ENCODE peak calls at places on chromosomes 4 and X, in eight cellular contexts. One of them, this sample, is unnamed.
A peak's percentile ranks its signal among the peaks of the same experiment; 100 is the strongest.

GRCh38 chr4:156820931-156821330 is 150.7 kb downstream of the PDGFC start:
- DNase-seq in stomach: no peak
- DNase-seq in transverse colon: no peak
- DNase-seq in adrenal gland: no peak
- DNase-seq in gastrocnemius medialis: no peak
- DNase-seq in HCT116: no peak
- DNase-seq in upper lobe of left lung: no peak
- DNase-seq in HepG2: no peak
- DNase-seq in this sample: no peak

GRCh38 chrX:137052641-137053235 is 18.9 kb upstream of the GPR101 start:
- DNase-seq in gastrocnemius medialis: no peak
- DNase-seq in upper lobe of left lung: no peak
- DNase-seq in transverse colon: no peak
- DNase-seq in adrenal gland: peak; percentile 10
- DNase-seq in HepG2: no peak
- DNase-seq in stomach: no peak
- DNase-seq in HCT116: no peak
- DNase-seq in this sample: peak; percentile 10

GRCh38 chr4:153465145-153465544 is 1.0 kb upstream of the TMEM131L start:
- DNase-seq in transverse colon: no peak
- DNase-seq in adrenal gland: no peak
- DNase-seq in gastrocnemius medialis: no peak
- DNase-seq in HCT116: no peak
- DNase-seq in stomach: no peak
- DNase-seq in HepG2: no peak
- DNase-seq in upper lobe of left lung: no peak
- DNase-seq in this sample: no peak

GRCh38 chrX:74602142-74602541 is 12.3 kb downstream of the RLIM start:
- DNase-seq in upper lobe of left lung: no peak
- DNase-seq in HCT116: no peak
- DNase-seq in HepG2: no peak
- DNase-seq in gastrocnemius medialis: no peak
- DNase-seq in transverse colon: no peak
- DNase-seq in adrenal gland: no peak
- DNase-seq in stomach: no peak
- DNase-seq in this sample: no peak

GRCh38 chrX:39652336-39652735 is 445.4 kb downstream of the BCOR start:
- DNase-seq in adrenal gland: no peak
- DNase-seq in HepG2: no peak
- DNase-seq in gastrocnemius medialis: no peak
- DNase-seq in transverse colon: no peak
- DNase-seq in stomach: no peak
- DNase-seq in HCT116: peak; percentile 6
- DNase-seq in upper lobe of left lung: no peak
- DNase-seq in this sample: no peak

GRCh38 chr4:86909945-86910344 is 17.7 kb upstream of the C4orf36 start:
- DNase-seq in HepG2: no peak
- DNase-seq in upper lobe of left lung: no peak
- DNase-seq in HCT116: no peak
- DNase-seq in stomach: no peak
- DNase-seq in adrenal gland: no peak
- DNase-seq in gastrocnemius medialis: no peak
- DNase-seq in transverse colon: no peak
- DNase-seq in this sample: no peak

GRCh38 chr4:155587766-155588165 is 78.9 kb upstream of the GUCY1A1 start:
- DNase-seq in HCT116: no peak
- DNase-seq in transverse colon: no peak
- DNase-seq in stomach: no peak
- DNase-seq in HepG2: no peak
- DNase-seq in adrenal gland: no peak
- DNase-seq in gastrocnemius medialis: no peak
- DNase-seq in upper lobe of left lung: no peak
- DNase-seq in this sample: no peak

GRCh38 chrX:19867938-19868337 is 19.5 kb downstream of the SH3KBP1 start:
- DNase-seq in transverse colon: no peak
- DNase-seq in HCT116: no peak
- DNase-seq in adrenal gland: no peak
- DNase-seq in HepG2: no peak
- DNase-seq in gastrocnemius medialis: no peak
- DNase-seq in stomach: no peak
- DNase-seq in upper lobe of left lung: no peak
- DNase-seq in this sample: no peak

GRCh38 chr4:53497446-53498069 is 93.7 kb downstream of the LNX1 start:
- DNase-seq in stomach: no peak
- DNase-seq in adrenal gland: peak; percentile 81
- DNase-seq in HCT116: no peak
- DNase-seq in gastrocnemius medialis: peak; percentile 46
- DNase-seq in upper lobe of left lung: no peak
- DNase-seq in transverse colon: no peak
- DNase-seq in HepG2: peak; percentile 53
- DNase-seq in this sample: peak; percentile 28

GRCh38 chrX:12383196-12383595 is 244.9 kb downstream of the FRMPD4 start:
- DNase-seq in stomach: no peak
- DNase-seq in transverse colon: no peak
- DNase-seq in HepG2: no peak
- DNase-seq in adrenal gland: no peak
- DNase-seq in upper lobe of left lung: no peak
- DNase-seq in gastrocnemius medialis: no peak
- DNase-seq in HCT116: no peak
- DNase-seq in this sample: no peak

DNA sequence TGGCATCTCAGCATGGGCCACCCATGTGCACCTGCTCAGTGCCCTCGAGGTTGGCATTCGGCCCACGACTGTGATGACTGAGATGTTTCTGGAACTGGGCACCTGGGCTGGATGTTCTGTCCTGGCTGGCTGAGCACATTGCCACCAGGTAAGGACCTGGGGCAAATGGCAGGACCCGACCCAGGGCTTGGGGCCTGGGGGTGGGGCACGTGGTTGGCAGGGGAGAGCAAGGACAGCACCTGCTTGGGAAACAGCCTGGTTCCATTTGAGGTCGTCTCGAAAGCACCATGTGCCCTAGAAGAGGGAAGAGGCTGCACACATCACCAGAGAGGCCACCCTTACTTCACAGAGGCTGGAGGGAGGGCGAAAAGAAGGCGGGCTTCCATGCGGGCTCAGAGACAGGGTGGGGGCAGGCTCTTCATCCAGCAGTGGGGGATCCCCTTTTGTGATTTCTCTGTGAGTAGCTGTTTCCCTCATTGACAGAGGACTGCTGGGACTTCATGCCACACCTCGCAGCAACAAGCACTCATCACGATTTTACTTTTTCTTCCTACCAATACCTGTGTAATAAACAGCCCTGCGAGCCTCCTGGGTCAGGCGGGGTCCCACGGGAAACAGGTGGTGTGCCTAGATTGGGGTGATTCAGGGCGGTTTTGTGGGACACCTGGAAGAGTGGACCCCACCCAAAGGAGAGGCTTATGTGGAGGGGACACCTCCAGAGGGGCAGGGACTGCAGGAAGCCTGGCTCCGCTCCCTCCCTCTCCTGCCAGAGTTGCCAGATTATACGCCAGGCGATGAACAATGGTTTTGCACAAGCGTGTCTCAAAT is 12.0 kb downstream of the TMEM187 start:
- DNase-seq in upper lobe of left lung: peak; percentile 19
- DNase-seq in stomach: no peak
- DNase-seq in HCT116: no peak
- DNase-seq in adrenal gland: no peak
- DNase-seq in transverse colon: no peak
- DNase-seq in HepG2: no peak
- DNase-seq in gastrocnemius medialis: no peak
- DNase-seq in this sample: peak; percentile 39
- TF ChIP-seq POLR2A in upper lobe of left lung: no peak
- TF ChIP-seq POLR2A in stomach: no peak
- TF ChIP-seq POLR2A in HCT116: no peak
- TF ChIP-seq POLR2A in adrenal gland: no peak
- TF ChIP-seq POLR2A in transverse colon: no peak
- TF ChIP-seq POLR2A in HepG2: no peak
- TF ChIP-seq POLR2A in gastrocnemius medialis: no peak
- TF ChIP-seq POLR2A in this sample: no peak

DNA sequence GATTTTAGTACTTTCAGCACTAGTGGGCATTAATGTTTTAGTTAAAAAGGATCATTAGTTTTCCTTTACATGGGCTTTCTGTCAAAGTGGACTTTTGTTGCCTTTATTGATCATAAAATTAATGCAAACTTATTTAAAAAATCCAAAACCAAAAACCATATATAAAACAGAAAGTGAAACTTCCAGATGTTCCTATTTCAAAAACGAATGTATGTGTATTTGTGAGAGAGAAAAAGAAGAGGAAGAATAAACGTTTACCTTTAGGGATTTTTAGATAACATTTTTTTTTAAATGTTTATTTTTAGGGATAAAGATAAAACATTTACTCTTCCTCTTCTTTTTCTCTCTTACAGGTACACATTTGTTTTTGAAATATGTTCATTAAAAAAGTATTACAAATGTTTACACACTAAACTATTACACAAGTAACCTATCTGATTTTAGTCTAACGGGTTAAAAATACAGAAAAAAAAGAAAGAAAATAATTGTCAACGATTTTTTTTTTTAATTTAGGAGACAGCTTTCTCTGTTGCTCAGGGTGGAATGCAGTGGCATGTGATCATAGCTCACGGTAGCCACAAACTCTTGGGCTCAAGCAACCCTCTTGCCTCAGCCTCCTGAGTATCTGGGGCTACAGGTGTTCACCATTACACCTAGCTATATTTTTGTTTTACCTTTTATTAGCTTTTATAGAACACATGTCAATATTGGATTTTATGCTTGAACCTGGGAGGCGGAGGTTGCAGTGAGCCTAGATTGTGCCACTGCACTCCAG is 16.8 kb upstream of the COX18 start:
- DNase-seq in HepG2: no peak
- DNase-seq in gastrocnemius medialis: no peak
- DNase-seq in adrenal gland: no peak
- DNase-seq in HCT116: no peak
- DNase-seq in upper lobe of left lung: no peak
- DNase-seq in transverse colon: no peak
- DNase-seq in stomach: no peak
- DNase-seq in this sample: no peak
- H3K27ac ChIP-seq in HepG2: no peak overlapping the region
- H3K27ac ChIP-seq in gastrocnemius medialis: no peak overlapping the region
- H3K27ac ChIP-seq in adrenal gland: no peak overlapping the region
- H3K27ac ChIP-seq in HCT116: no peak overlapping the region
- H3K27ac ChIP-seq in upper lobe of left lung: peak overlapping the region; percentile 34
- H3K27ac ChIP-seq in transverse colon: peak overlapping the region; percentile 20
- H3K27ac ChIP-seq in stomach: no peak overlapping the region
- H3K27ac ChIP-seq in this sample: no peak overlapping the region

GRCh38 chr4:110621839-110622751 is 782 bp downstream of the PITX2 start:
- DNase-seq in upper lobe of left lung: no peak
- DNase-seq in HepG2: no peak
- DNase-seq in stomach: no peak
- DNase-seq in adrenal gland: no peak
- DNase-seq in HCT116: no peak
- DNase-seq in transverse colon: no peak
- DNase-seq in gastrocnemius medialis: peak; percentile 32
- DNase-seq in this sample: no peak

GRCh38 chr4:110619401-110620247 is 3.3 kb downstream of the PITX2 start:
- DNase-seq in HCT116: no peak
- DNase-seq in upper lobe of left lung: no peak
- DNase-seq in transverse colon: no peak
- DNase-seq in stomach: no peak
- DNase-seq in HepG2: no peak
- DNase-seq in gastrocnemius medialis: peak; percentile 34
- DNase-seq in adrenal gland: no peak
- DNase-seq in this sample: no peak

GRCh38 chr4:110620352-110621327 is 2.2 kb downstream of the PITX2 start:
- DNase-seq in adrenal gland: no peak
- DNase-seq in HepG2: no peak
- DNase-seq in HCT116: no peak
- DNase-seq in stomach: no peak
- DNase-seq in transverse colon: peak; percentile 51
- DNase-seq in upper lobe of left lung: no peak
- DNase-seq in gastrocnemius medialis: peak; percentile 86
- DNase-seq in this sample: no peak

GRCh38 chr4:110622841-110623709 is at the start of gene PITX2:
- DNase-seq in adrenal gland: peak; percentile 56
- DNase-seq in upper lobe of left lung: peak; percentile 33
- DNase-seq in gastrocnemius medialis: peak; percentile 98
- DNase-seq in stomach: no peak
- DNase-seq in HCT116: peak; percentile 92
- DNase-seq in transverse colon: peak; percentile 95
- DNase-seq in HepG2: no peak
- DNase-seq in this sample: peak; percentile 79

GRCh38 chr4:110621328-110621812 is 1.5 kb downstream of the PITX2 start:
- DNase-seq in stomach: no peak
- DNase-seq in upper lobe of left lung: no peak
- DNase-seq in gastrocnemius medialis: peak; percentile 52
- DNase-seq in HCT116: no peak
- DNase-seq in adrenal gland: no peak
- DNase-seq in HepG2: no peak
- DNase-seq in transverse colon: no peak
- DNase-seq in this sample: no peak
- TF ChIP-seq POLR2A in stomach: no peak
- TF ChIP-seq POLR2A in upper lobe of left lung: no peak
- TF ChIP-seq POLR2A in gastrocnemius medialis: no peak
- TF ChIP-seq POLR2A in HCT116: no peak
- TF ChIP-seq POLR2A in adrenal gland: no peak
- TF ChIP-seq POLR2A in HepG2: no peak
- TF ChIP-seq POLR2A in transverse colon: no peak
- TF ChIP-seq POLR2A in this sample: no peak

GRCh38 chrX:48474127-48474526 is 1.9 kb upstream of the FTSJ1 start:
- DNase-seq in HCT116: no peak
- DNase-seq in gastrocnemius medialis: no peak
- DNase-seq in adrenal gland: no peak
- DNase-seq in stomach: no peak
- DNase-seq in HepG2: no peak
- DNase-seq in transverse colon: no peak
- DNase-seq in upper lobe of left lung: no peak
- DNase-seq in this sample: no peak
- H3K27ac ChIP-seq in HCT116: no peak overlapping the region
- H3K27ac ChIP-seq in gastrocnemius medialis: no peak overlapping the region
- H3K27ac ChIP-seq in adrenal gland: no peak overlapping the region
- H3K27ac ChIP-seq in stomach: no peak overlapping the region
- H3K27ac ChIP-seq in HepG2: no peak overlapping the region
- H3K27ac ChIP-seq in transverse colon: no peak overlapping the region
- H3K27ac ChIP-seq in upper lobe of left lung: no peak overlapping the region
- H3K27ac ChIP-seq in this sample: peak overlapping the region; percentile 77

DNA sequence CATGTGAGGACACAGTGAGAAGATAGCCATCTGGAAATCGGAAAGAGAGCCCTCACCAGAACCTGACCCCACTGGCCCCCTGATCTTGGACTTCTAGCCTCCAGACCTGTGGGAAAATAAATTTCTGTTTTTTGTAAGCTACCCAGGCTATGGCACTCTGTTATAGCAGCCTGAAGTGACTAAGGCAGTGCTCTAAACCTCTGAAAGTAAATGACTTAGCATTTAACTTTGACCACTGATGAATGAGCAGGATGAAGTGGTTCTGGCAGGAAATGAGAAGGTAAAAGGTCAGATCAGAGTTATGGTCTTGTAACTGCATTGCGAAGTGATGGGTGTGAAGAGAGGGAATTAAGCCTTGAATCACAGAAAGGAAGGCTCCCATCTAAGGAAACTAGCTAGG is 17.0 kb downstream of the GPAT3 start:
- DNase-seq in adrenal gland: no peak
- DNase-seq in gastrocnemius medialis: no peak
- DNase-seq in HCT116: no peak
- DNase-seq in upper lobe of left lung: no peak
- DNase-seq in HepG2: no peak
- DNase-seq in stomach: no peak
- DNase-seq in transverse colon: no peak
- DNase-seq in this sample: no peak
- TF ChIP-seq POLR2A in adrenal gland: no peak
- TF ChIP-seq POLR2A in gastrocnemius medialis: no peak
- TF ChIP-seq POLR2A in HCT116: no peak
- TF ChIP-seq POLR2A in upper lobe of left lung: no peak
- TF ChIP-seq POLR2A in HepG2: no peak
- TF ChIP-seq POLR2A in stomach: no peak
- TF ChIP-seq POLR2A in transverse colon: no peak
- TF ChIP-seq POLR2A in this sample: no peak

This sample was measured in body of pancreas.